ENCODE peak calls at places on chromosomes 6 and 20, in seven cellular contexts. X is putamen; W is 8988T; Q is AG09319; O is CD4-positive, alpha-beta T cell; U is T1000; D is NCI-H1417. K is an unnamed sample.
A peak's percentile ranks its signal among the peaks of the same experiment; 100 is the strongest.

GRCh38 chr6:117629119-117629518 is 26.8 kb upstream of the GOPC start:
- DNase-seq in X (no peak), W (no peak), Q (no peak), O (no peak), U (no peak), D (no peak), K (no peak)

GRCh38 chr6:130975325-130975724 is 87.7 kb downstream of the EPB41L2 start:
- DNase-seq in X (no peak), W (no peak), Q (no peak), O (no peak), U (no peak), D (no peak), K (no peak)

GRCh38 chr6:111845441-111845871 is 27.8 kb downstream of the FYN start:
- DNase-seq in X (no peak), W (no peak), Q (no peak), O (no peak), U (no peak), D (no peak), K (no peak)

GRCh38 chr6:32153252-32153834 is 598 bp upstream of the PPT2 start:
- DNase-seq in X (no peak), W (peak; percentile 57), Q (no peak), O (no peak), U (peak; percentile 45), D (peak; percentile 63), K (no peak)

GRCh38 chr6:154874684-154875594 is 120.2 kb upstream of the TIAM2 start:
- DNase-seq in X (no peak), W (no peak), Q (no peak), O (no peak), U (no peak), D (peak; percentile 16), K (no peak)

GRCh38 chr6:29071831-29072723 is 15.0 kb downstream of the OR2B3 start:
- DNase-seq in X (no peak), W (peak; percentile 11), Q (no peak), O (no peak), U (no peak), D (no peak), K (no peak)

GRCh38 chr6:56911847-56912246 is 43.1 kb upstream of the BEND6 start:
- DNase-seq in X (no peak), W (no peak), Q (peak; percentile 27), O (no peak), U (no peak), D (no peak), K (no peak)

GRCh38 chr20:49889245-49889942 is 25.9 kb downstream of the SPATA2 start:
- DNase-seq in X (no peak), W (no peak), Q (no peak), O (no peak), U (no peak), D (no peak), K (no peak)

GRCh38 chr6:72140795-72141194 is 254.4 kb downstream of the RIMS1 start:
- DNase-seq in X (no peak), W (no peak), Q (no peak), O (no peak), U (no peak), D (no peak), K (no peak)

GRCh38 chr20:37501940-37502339 is 19.1 kb upstream of the NNAT start:
- DNase-seq in X (no peak), W (no peak), Q (no peak), O (no peak), U (no peak), D (peak; percentile 71), K (no peak)

GRCh38 chr6:36776167-36776566 is 63.1 kb downstream of the CPNE5 start:
- DNase-seq in X (peak; percentile 82), W (no peak), Q (no peak), O (no peak), U (no peak), D (no peak), K (no peak)

GRCh38 chr20:58604410-58604881 is 46.6 kb upstream of the STX16 start:
- DNase-seq in X (no peak), W (no peak), Q (no peak), O (no peak), U (no peak), D (no peak), K (no peak)

GRCh38 chr20:36773123-36773547 is 428 bp downstream of the DSN1 start:
- DNase-seq in X (no peak), W (no peak), Q (no peak), O (no peak), U (no peak), D (no peak), K (no peak)

GRCh38 chr20:57753332-57754164 is 43.7 kb upstream of the PMEPA1 start:
- DNase-seq in X (no peak), W (no peak), Q (no peak), O (no peak), U (no peak), D (no peak), K (no peak)

GRCh38 chr6:52595000-52595795 is 18.3 kb upstream of the TRAM2 start:
- DNase-seq in X (no peak), W (no peak), Q (peak; percentile 64), O (no peak), U (peak; percentile 24), D (peak; percentile 15), K (peak; percentile 75)

GRCh38 chr6:133835901-133836300 is 53.0 kb upstream of the TCF21 start:
- DNase-seq in X (no peak), W (no peak), Q (no peak), O (no peak), U (no peak), D (no peak), K (no peak)

GRCh38 chr20:12173333-12173732 is 255.6 kb downstream of the BTBD3 start:
- DNase-seq in X (no peak), W (no peak), Q (no peak), O (no peak), U (no peak), D (peak; percentile 31), K (no peak)

GRCh38 chr6:169287675-169288074 is 34.0 kb upstream of the THBS2 start:
- DNase-seq in X (no peak), W (no peak), Q (no peak), O (no peak), U (no peak), D (no peak), K (no peak)

GRCh38 chr6:16168858-16169257 is 40.0 kb downstream of the MYLIP start:
- DNase-seq in X (peak; percentile 65), W (no peak), Q (no peak), O (no peak), U (no peak), D (peak; percentile 4), K (no peak)

GRCh38 chr6:34671801-34672656 is 24.5 kb downstream of the ILRUN start:
- DNase-seq in X (no peak), W (no peak), Q (no peak), O (peak; percentile 75), U (no peak), D (no peak), K (no peak)

GRCh38 chr6:168162366-168162765 is 83.4 kb upstream of the FRMD1 start:
- DNase-seq in X (no peak), W (no peak), Q (no peak), O (no peak), U (no peak), D (peak; percentile 82), K (no peak)

GRCh38 chr6:168088161-168089106 is 9.4 kb upstream of the FRMD1 start:
- DNase-seq in X (no peak), W (no peak), Q (no peak), O (no peak), U (no peak), D (peak; percentile 44), K (peak; percentile 15)

GRCh38 chr20:58231678-58232077 is 3.2 kb upstream of the ANKRD60 start:
- DNase-seq in X (no peak), W (no peak), Q (no peak), O (no peak), U (no peak), D (peak; percentile 46), K (no peak)

GRCh38 chr20:33730946-33731692 is 677 bp upstream of the ZNF341 start:
- DNase-seq in X (no peak), W (no peak), Q (no peak), O (no peak), U (no peak), D (no peak), K (no peak)

GRCh38 chr6:94045473-94045872 is 626.1 kb upstream of the EPHA7 start:
- DNase-seq in X (no peak), W (no peak), Q (no peak), O (no peak), U (no peak), D (peak; percentile 71), K (no peak)

GRCh38 chr6:169963581-169964297 is 212.3 kb downstream of the ERMARD start:
- DNase-seq in X (no peak), W (no peak), Q (no peak), O (no peak), U (no peak), D (no peak), K (no peak)

GRCh38 chr20:57481281-57481711 is 43.6 kb downstream of the CTCFL start:
- DNase-seq in X (no peak), W (no peak), Q (no peak), O (no peak), U (no peak), D (no peak), K (no peak)

GRCh38 chr6:37365791-37366190 is 12.0 kb downstream of the RNF8 start:
- DNase-seq in X (no peak), W (no peak), Q (no peak), O (no peak), U (no peak), D (no peak), K (no peak)

GRCh38 chr6:62202078-62202477 is 83.9 kb downstream of the KHDRBS2 start:
- DNase-seq in X (no peak), W (no peak), Q (no peak), O (no peak), U (no peak), D (no peak), K (no peak)

GRCh38 chr20:57576942-57577550 is 16.1 kb downstream of the PCK1 start:
- DNase-seq in X (no peak), W (no peak), Q (no peak), O (no peak), U (no peak), D (no peak), K (no peak)

GRCh38 chr6:154857529-154857928 is 124.3 kb downstream of the SCAF8 start:
- DNase-seq in X (no peak), W (no peak), Q (no peak), O (no peak), U (no peak), D (no peak), K (no peak)

GRCh38 chr6:3797231-3798200 is 46.0 kb upstream of the PXDC1 start:
- DNase-seq in X (no peak), W (no peak), Q (no peak), O (no peak), U (no peak), D (peak; percentile 47), K (no peak)

GRCh38 chr6:149335924-149336323 is 18.4 kb downstream of the TAB2 start:
- DNase-seq in X (no peak), W (no peak), Q (no peak), O (no peak), U (no peak), D (no peak), K (no peak)

K was measured in smooth muscle cell of the brain vasculature.